ENCODE peak calls at places on chromosomes 4 and X, in six cellular contexts. I is stomach, E is A549, H is SK-N-SH, O is ovary, M is sigmoid colon. N is an unnamed sample.
A peak's percentile ranks its signal among the peaks of the same experiment; 100 is the strongest.

GRCh38 chr4:139665690-139666529 is at the start of gene MGST2:
- DNase-seq in H (peak; percentile 58), E (peak; percentile 62), I (peak; percentile 86), O (peak; percentile 73), M (peak; percentile 82), N (peak; percentile 37)

GRCh38 chrX:135489542-135489941 is 30.9 kb upstream of the INTS6L start:
- DNase-seq in O (no peak), H (no peak), I (no peak), E (no peak), M (no peak), N (no peak)

GRCh38 chrX:154374361-154375155 is at the start of gene FLNA:
- DNase-seq in H (peak; percentile 61), M (peak; percentile 89), O (peak; percentile 58), E (no peak), I (peak; percentile 53), N (no peak)

GRCh38 chr4:189088783-189089182 is 851.9 kb upstream of the FRG1 start:
- DNase-seq in E (no peak), M (no peak), I (no peak), H (no peak), O (no peak), N (no peak)

GRCh38 chr4:106809083-106809482 is 227.0 kb downstream of the DKK2 start:
- DNase-seq in E (no peak), H (peak; percentile 4), M (no peak), O (no peak), I (no peak), N (no peak)

GRCh38 chrX:93673056-93673868 is at the start of gene NAP1L3:
- DNase-seq in H (peak; percentile 78), E (peak; percentile 23), I (peak; percentile 44), O (peak; percentile 67), M (peak; percentile 73), N (peak; percentile 14)

GRCh38 chr4:169152899-169153298 is 117.9 kb downstream of the SH3RF1 start:
- DNase-seq in H (no peak), I (no peak), E (no peak), O (no peak), M (no peak), N (no peak)

GRCh38 chr4:83261307-83261706 is 23.3 kb downstream of the COQ2 start:
- DNase-seq in O (no peak), I (no peak), H (no peak), E (no peak), M (no peak), N (no peak)

GRCh38 chr4:142845293-142846070 is 619 bp downstream of the INPP4B start:
- DNase-seq in O (peak; percentile 26), I (peak; percentile 27), M (peak; percentile 62), E (no peak), H (peak; percentile 44), N (no peak)

GRCh38 chr4:161522031-161522430 is 641.8 kb downstream of the FSTL5 start:
- DNase-seq in E (no peak), H (no peak), I (no peak), M (no peak), O (no peak), N (no peak)

GRCh38 chr4:142168181-142168580 is 531.8 kb downstream of the IL15 start:
- DNase-seq in I (no peak), M (no peak), H (no peak), E (no peak), O (no peak), N (no peak)

GRCh38 chrX:131477498-131477897 is 66.4 kb upstream of the OR13H1 start:
- DNase-seq in I (no peak), E (no peak), M (no peak), H (no peak), O (no peak), N (no peak)

GRCh38 chr4:183348706-183349659 is 26.8 kb upstream of the CLDN24 start:
- DNase-seq in H (no peak), I (no peak), E (no peak), M (no peak), O (no peak), N (no peak)

GRCh38 chr4:127505203-127505602 is 127.6 kb upstream of the INTU start:
- DNase-seq in I (peak; percentile 61), H (peak; percentile 4), E (no peak), O (peak; percentile 17), M (no peak), N (no peak)

GRCh38 chr4:36230523-36230922 is 13.8 kb downstream of the ARAP2 start:
- DNase-seq in O (no peak), H (no peak), M (no peak), E (no peak), I (no peak), N (no peak)

GRCh38 chr4:86893136-86893535 is 914 bp upstream of the C4orf36 start:
- DNase-seq in E (no peak), M (no peak), I (no peak), O (no peak), H (no peak), N (no peak)

GRCh38 chr4:42399393-42399792 is 2.1 kb downstream of the SHISA3 start:
- DNase-seq in E (no peak), O (no peak), I (no peak), M (no peak), H (no peak), N (no peak)

GRCh38 chr4:75724867-75725724 is 719 bp downstream of the USO1 start:
- DNase-seq in I (peak; percentile 74), H (peak; percentile 76), E (peak; percentile 45), M (peak; percentile 88), O (peak; percentile 76), N (peak; percentile 40)

GRCh38 chrX:38494239-38494823 is 67.0 kb upstream of the TSPAN7 start:
- DNase-seq in M (no peak), H (peak; percentile 60), E (no peak), O (no peak), I (no peak), N (no peak)

GRCh38 chrX:70508296-70508911 is 63.8 kb downstream of the DLG3 start:
- DNase-seq in O (no peak), I (no peak), H (no peak), E (no peak), M (no peak), N (no peak)

GRCh38 chrX:155871934-155872333 is 9.2 kb upstream of the VAMP7 start:
- DNase-seq in O (no peak), E (no peak), I (no peak), M (no peak), H (no peak), N (no peak)

GRCh38 chrX:372856-373640 is 13.7 kb downstream of the PPP2R3B start:
- DNase-seq in M (no peak), E (no peak), H (no peak), O (no peak), I (no peak), N (no peak)

GRCh38 chr4:156294577-156294976 is 340.9 kb upstream of the CTSO start:
- DNase-seq in H (peak; percentile 6), M (no peak), O (no peak), E (no peak), I (no peak), N (no peak)

GRCh38 chr4:118033148-118034060 is 882 bp upstream of the NDST3 start:
- DNase-seq in M (peak; percentile 69), H (peak; percentile 87), O (peak; percentile 21), I (peak; percentile 66), E (peak; percentile 11), N (no peak)

GRCh38 chr4:121011138-121011537 is 61.2 kb downstream of the NDNF start:
- DNase-seq in E (no peak), M (no peak), I (no peak), H (no peak), O (no peak), N (no peak)

DNA sequence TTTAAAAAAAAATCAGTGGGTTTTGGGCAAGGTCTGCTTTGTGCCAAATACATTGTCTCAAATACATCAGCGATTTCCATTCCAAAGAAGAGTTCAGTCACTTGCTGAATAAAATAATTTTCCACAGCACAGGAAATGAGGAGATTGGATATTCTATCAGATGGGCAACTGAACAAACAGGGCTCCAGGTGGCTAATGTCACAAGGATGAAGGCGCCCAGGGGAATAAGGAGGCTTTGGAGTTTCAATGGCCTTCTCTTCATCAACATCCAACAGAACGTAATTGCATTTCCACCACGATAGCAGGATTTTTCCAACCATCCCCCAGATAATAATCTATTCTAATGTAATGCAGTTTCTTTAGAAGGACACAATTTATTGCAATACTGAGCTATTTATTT is 104.6 kb upstream of the KLHL13 start:
- DNase-seq in I (no peak), M (no peak), H (peak; percentile 30), E (no peak), O (no peak), N (no peak)
- TF ChIP-seq EP300 in I (no peak), M (no peak), H (peak; percentile 97), E (no peak), O (no peak), N (no peak)

GRCh38 chrX:129238011-129238410 is 285.3 kb downstream of the SMARCA1 start:
- DNase-seq in M (no peak), H (no peak), I (no peak), O (no peak), E (no peak), N (no peak)
- TF ChIP-seq EP300 in M (no peak), H (no peak), I (no peak), O (no peak), E (no peak), N (no peak)

DNA sequence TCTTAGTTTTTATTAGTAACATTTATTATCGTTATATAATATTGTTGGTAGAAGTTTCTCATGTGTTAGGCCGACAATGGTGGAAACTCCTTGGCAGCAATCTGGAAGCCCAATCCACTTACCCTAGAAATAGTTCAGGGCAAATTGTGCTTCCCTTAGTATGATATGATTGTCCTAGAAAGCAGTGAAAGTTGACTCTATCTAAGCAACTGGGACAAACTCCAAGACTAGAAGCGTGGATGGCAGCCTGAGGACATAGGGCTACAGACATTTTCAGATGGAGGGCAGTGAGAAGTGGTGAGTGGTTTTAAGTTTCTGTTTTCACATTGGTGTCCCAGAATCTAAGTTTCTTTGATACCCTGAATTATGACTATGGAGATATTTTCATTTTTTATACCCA is 63.3 kb upstream of the TRPC3 start:
- DNase-seq in I (no peak), H (no peak), O (no peak), M (no peak), E (no peak), N (no peak)
- TF ChIP-seq EP300 in I (no peak), H (no peak), O (no peak), M (no peak), E (no peak), N (no peak)

GRCh38 chr4:4524364-4524763 is 17.5 kb downstream of the STX18 start:
- DNase-seq in H (no peak), I (no peak), E (no peak), O (no peak), M (no peak), N (no peak)

GRCh38 chr4:4519296-4519898 is 22.5 kb downstream of the STX18 start:
- DNase-seq in E (peak; percentile 10), O (no peak), M (no peak), I (no peak), H (peak; percentile 29), N (no peak)

GRCh38 chr4:4521767-4522166 is 20.1 kb downstream of the STX18 start:
- DNase-seq in E (no peak), M (no peak), O (no peak), H (no peak), I (no peak), N (no peak)

GRCh38 chr4:4518747-4519146 is 23.1 kb downstream of the STX18 start:
- DNase-seq in M (no peak), H (no peak), O (no peak), E (no peak), I (no peak), N (no peak)

DNA sequence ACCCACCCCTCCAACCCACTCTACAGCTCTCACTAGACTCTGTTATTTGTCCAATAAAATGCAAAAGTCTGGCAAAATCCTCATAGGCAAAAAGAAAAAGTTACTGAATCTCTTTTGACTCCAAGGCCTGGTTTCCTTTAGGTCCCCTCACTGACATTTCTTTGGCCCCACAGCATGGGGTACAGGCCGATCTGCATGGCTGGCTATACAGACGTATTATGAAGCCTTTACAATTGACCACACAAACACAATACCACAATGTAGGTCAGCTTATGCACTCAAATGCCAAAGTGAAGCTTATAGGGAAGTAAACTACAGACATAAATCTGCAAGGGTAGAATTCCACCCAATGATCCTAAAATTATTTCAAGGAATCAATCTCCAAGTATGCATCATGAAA is 20.8 kb downstream of the STX18 start:
- DNase-seq in E (no peak), H (no peak), I (no peak), O (no peak), M (no peak), N (no peak)
- TF ChIP-seq EP300 in E (no peak), H (no peak), I (no peak), O (no peak), M (no peak), N (no peak)